ENCODE peak calls at places on chromosome 15, in five cellular contexts. P is neuronal stem cell, M is uterus, L is tibial nerve, N is ovary. G is an unnamed sample. For H3K4me1, H3K27me3 and H3K9me3, the result is how much of the 10 kb centered on the place peaks cover.

GRCh38 chr15:97995881-97996603 is 35.5 kb downstream of the ARRDC4 start:
- DNase-seq in P (no peak), M (peak), L (no peak), N (no peak), G (no peak)

GRCh38 chr15:57595011-57595866 is 3.5 kb downstream of the MYZAP start:
- DNase-seq in P (no peak), M (no peak), L (no peak), N (no peak), G (no peak)

GRCh38 chr15:35713733-35714132 is 167.8 kb upstream of the DPH6 start:
- DNase-seq in P (no peak), M (no peak), L (no peak), N (no peak), G (peak)

GRCh38 chr15:38683382-38684242 is 119.0 kb upstream of the RASGRP1 start:
- DNase-seq in P (peak), M (no peak), L (no peak), N (no peak), G (peak)

GRCh38 chr15:75070674-75071073 is 47.3 kb downstream of the PPCDC start:
- DNase-seq in P (no peak), M (no peak), L (no peak), N (no peak), G (peak)

GRCh38 chr15:39200586-39200985 is 380.3 kb upstream of the THBS1 start:
- DNase-seq in P (no peak), M (no peak), L (no peak), N (no peak), G (no peak)

GRCh38 chr15:71685420-71685993 is 124.8 kb upstream of the NR2E3 start:
- DNase-seq in P (no peak), M (no peak), L (no peak), N (no peak), G (no peak)

GRCh38 chr15:98900382-98900781 is 107.2 kb downstream of the PGPEP1L start:
- DNase-seq in P (no peak), M (no peak), L (no peak), N (no peak), G (peak)

GRCh38 chr15:65373163-65373651 is 4.6 kb downstream of the IGDCC3 start:
- DNase-seq in P (no peak), M (no peak), L (no peak), N (no peak), G (no peak)

GRCh38 chr15:39789736-39790135 is 7.1 kb upstream of the FSIP1 start:
- DNase-seq in P (no peak), M (no peak), L (no peak), N (no peak), G (no peak)

GRCh38 chr15:82852906-82853635 is 43.6 kb downstream of the WHAMM start:
- DNase-seq in P (no peak), M (no peak), L (no peak), N (no peak), G (no peak)

GRCh38 chr15:95300958-95301357 is 1029.5 kb upstream of the NR2F2 start:
- DNase-seq in P (no peak), M (no peak), L (no peak), N (no peak), G (peak)

GRCh38 chr15:71725215-71725955 is 85.0 kb upstream of the NR2E3 start:
- DNase-seq in P (no peak), M (no peak), L (no peak), N (no peak), G (no peak)

GRCh38 chr15:89138999-89139612 is 50.9 kb downstream of the ABHD2 start:
- DNase-seq in P (no peak), M (no peak), L (no peak), N (no peak), G (peak)

GRCh38 chr15:100525894-100526512 is 2.7 kb downstream of the CERS3 start:
- DNase-seq in P (no peak), M (peak), L (no peak), N (peak), G (no peak)

GRCh38 chr15:40063563-40064011 is 24.6 kb upstream of the SRP14 start:
- DNase-seq in P (no peak), M (no peak), L (no peak), N (peak), G (peak)

GRCh38 chr15:58146734-58147133 is 8.6 kb downstream of the AQP9 start:
- DNase-seq in P (no peak), M (no peak), L (no peak), N (no peak), G (no peak)

GRCh38 chr15:67076147-67076843 is 10.9 kb downstream of the SMAD3 start:
- DNase-seq in P (no peak), M (no peak), L (no peak), N (peak), G (peak)

GRCh38 chr15:34729886-34730285 is 24.9 kb downstream of the GJD2 start:
- DNase-seq in P (no peak), M (no peak), L (no peak), N (no peak), G (no peak)

DNA sequence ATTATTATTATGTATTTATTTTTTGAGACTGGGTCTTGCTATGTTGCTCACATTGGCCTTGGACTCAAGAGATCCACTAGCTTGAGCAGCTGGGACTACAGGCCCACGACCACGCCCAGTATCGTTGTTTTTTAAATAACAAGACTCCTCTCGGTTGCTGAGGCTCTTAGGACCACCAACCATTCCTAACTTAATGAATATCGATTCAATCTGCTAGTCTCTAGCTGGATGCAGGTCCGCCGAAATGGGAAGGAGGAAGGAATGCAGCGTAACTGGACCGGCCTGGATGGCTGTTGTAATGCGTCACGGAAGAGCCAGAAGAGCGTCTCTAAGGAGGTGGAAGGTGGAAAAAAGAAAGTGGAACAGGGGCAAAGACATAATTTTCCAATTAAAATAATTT is 1.7 kb downstream of the ANXA2 start:
- DNase-seq in P (no peak), M (no peak), L (no peak), N (no peak), G (peak)
- H3K4me1 ChIP-seq in P (under half), M (under half), L (under half), N (under half), G (half or more)

GRCh38 chr15:72859023-72859756 is 75.6 kb upstream of the ADPGK start:
- DNase-seq in P (no peak), M (no peak), L (no peak), N (no peak), G (no peak)

GRCh38 chr15:72857331-72858065 is 73.9 kb upstream of the ADPGK start:
- DNase-seq in P (no peak), M (no peak), L (no peak), N (no peak), G (no peak)

GRCh38 chr15:72856549-72857040 is 73.0 kb upstream of the ADPGK start:
- DNase-seq in P (no peak), M (no peak), L (no peak), N (no peak), G (peak)

GRCh38 chr15:72858205-72858604 is 74.6 kb upstream of the ADPGK start:
- DNase-seq in P (no peak), M (no peak), L (no peak), N (no peak), G (no peak)

GRCh38 chr15:72855791-72856190 is 72.2 kb upstream of the ADPGK start:
- DNase-seq in P (no peak), M (no peak), L (no peak), N (no peak), G (peak)
- H3K27me3 ChIP-seq in P (under half), M (under half), L (under half), N (under half), G (under half)

GRCh38 chr15:23670970-23671369 is 16.1 kb downstream of the NDN start:
- DNase-seq in P (no peak), M (no peak), L (no peak), N (no peak), G (no peak)
- H3K9me3 ChIP-seq in P (under half), M (under half), L (under half), N (under half), G (under half)

DNA sequence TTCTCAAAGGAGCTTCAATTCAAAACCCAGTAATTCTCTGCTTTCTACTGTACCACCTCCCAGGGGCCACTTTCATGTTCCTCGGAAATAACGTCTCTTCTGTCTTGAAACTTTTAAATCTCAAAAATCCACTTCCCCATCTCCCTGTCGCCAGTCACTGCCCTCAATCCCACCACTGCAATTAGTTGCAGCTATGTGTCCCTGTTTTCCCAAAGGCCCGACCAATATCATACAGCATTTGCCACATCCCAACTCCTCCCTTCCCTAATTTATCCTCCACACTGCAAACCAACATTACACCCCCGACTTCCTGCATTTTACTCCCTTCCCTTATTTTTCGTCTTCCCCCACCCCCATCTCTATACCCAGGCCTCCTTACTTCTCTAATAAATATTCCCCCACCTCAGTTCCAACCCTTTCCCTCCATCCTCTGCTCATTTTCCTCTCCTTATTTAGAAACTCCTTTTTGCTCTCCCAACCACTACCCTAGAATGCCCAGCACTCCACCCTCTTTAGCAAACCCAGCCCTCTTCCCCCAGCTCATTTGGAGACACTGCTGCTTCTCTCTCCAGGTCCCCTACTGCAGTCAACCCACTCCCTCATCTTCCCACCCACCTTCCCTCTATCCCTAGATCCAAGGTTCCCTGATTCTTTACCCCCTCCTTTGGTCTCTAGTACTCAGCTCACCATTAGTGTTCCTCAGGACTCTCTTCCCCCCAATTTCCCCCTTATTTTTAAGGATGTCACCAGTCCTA is 1.1 kb downstream of the NPTN start:
- DNase-seq in P (no peak), M (peak), L (no peak), N (no peak), G (peak)
- H3K4me1 ChIP-seq in P (under half), M (under half), L (under half), N (under half), G (half or more)

GRCh38 chr15:92393994-92394326 is 279 bp downstream of the ST8SIA2 start:
- DNase-seq in P (peak), M (no peak), L (no peak), N (no peak), G (peak)

GRCh38 chr15:92393287-92393993 is at the start of gene ST8SIA2:
- DNase-seq in P (peak), M (no peak), L (no peak), N (no peak), G (peak)

GRCh38 chr15:92391640-92392039 is 2.0 kb upstream of the ST8SIA2 start:
- DNase-seq in P (no peak), M (no peak), L (no peak), N (no peak), G (no peak)

GRCh38 chr15:92392462-92392861 is 1.2 kb upstream of the ST8SIA2 start:
- DNase-seq in P (peak), M (no peak), L (no peak), N (no peak), G (no peak)

DNA sequence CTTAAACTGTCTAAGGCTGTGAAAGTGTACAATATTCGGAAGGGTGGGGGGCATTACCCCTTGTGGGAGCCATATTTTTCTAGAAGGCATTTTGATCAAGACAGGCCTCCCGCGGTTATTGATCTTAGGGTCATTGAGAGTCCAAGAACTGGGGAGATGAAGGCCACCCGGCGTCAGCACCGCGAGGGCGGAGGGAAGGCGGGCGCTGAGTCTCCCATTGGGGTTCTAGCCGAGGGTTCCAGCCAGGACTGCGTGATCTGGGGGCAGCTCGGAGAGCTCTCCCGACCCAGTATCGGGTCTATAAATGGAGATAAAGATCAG is 755 bp upstream of the ST8SIA2 start:
- DNase-seq in P (no peak), M (no peak), L (no peak), N (no peak), G (no peak)
- H3K27me3 ChIP-seq in P (under half), M (under half), L (under half), N (under half), G (half or more)

GRCh38 chr15:77171568-77171967 is 100.7 kb upstream of the TSPAN3 start:
- DNase-seq in P (no peak), M (no peak), L (no peak), N (no peak), G (no peak)
- H3K9me3 ChIP-seq in P (under half), M (under half), L (under half), N (under half), G (under half)

GRCh38 chr15:60390231-60390630 is 7.6 kb downstream of the ANXA2 start:
- DNase-seq in P (no peak), M (no peak), L (no peak), N (no peak), G (no peak)
- H3K4me1 ChIP-seq in P (under half), M (under half), L (under half), N (under half), G (half or more)

GRCh38 chr15:52787123-52787503 is 3.0 kb downstream of the ONECUT1 start:
- DNase-seq in P (no peak), M (no peak), L (no peak), N (no peak), G (no peak)

GRCh38 chr15:52785672-52786406 is 4.3 kb downstream of the ONECUT1 start:
- DNase-seq in P (peak), M (no peak), L (no peak), N (no peak), G (no peak)

GRCh38 chr15:52784799-52785671 is 5.1 kb downstream of the ONECUT1 start:
- DNase-seq in P (peak), M (no peak), L (no peak), N (no peak), G (no peak)

GRCh38 chr15:52787549-52788098 is 2.5 kb downstream of the ONECUT1 start:
- DNase-seq in P (no peak), M (no peak), L (no peak), N (no peak), G (no peak)

DNA sequence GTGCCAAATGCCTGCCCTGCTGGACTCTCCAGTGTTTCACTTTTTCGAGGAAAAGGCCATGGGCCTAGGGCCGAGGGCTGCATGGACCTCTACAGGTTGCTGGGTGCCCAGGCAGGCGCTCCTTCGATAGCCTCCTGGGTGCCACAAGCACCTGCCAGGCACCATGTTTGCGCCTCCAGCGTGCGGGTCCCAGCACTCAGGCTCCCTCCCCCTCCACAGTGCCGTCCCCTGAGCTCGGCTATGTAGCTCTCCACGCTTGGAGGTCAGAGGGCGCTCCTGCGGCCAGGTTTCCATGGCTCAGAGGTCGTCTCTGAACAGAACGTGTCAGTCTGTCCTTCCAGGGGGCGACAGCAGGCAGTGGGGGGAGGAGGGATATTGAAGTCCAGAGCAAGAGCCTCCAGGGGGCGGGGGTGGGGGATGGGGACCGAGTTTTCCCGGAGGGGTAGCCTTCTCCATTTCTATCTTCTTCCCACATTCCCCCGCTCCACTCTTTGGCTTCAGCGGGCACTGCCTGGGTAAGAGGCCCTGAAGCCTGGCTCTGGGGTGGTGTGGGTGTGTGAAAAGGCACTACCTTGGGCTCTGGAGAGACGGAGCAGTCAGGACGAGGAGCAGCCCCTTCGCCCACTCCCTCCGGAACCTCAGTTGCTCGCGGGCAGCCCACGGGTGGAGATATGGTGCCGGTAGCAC is 3.6 kb downstream of the ONECUT1 start:
- DNase-seq in P (peak), M (no peak), L (no peak), N (no peak), G (no peak)
- H3K27me3 ChIP-seq in P (half or more), M (under half), L (under half), N (under half), G (half or more)

GRCh38 chr15:25060996-25061620 is 106.3 kb downstream of the SNRPN start:
- DNase-seq in P (no peak), M (peak), L (no peak), N (no peak), G (no peak)

GRCh38 chr15:25061808-25062550 is 107.2 kb downstream of the SNRPN start:
- DNase-seq in P (no peak), M (peak), L (no peak), N (no peak), G (peak)

GRCh38 chr15:25060472-25060803 is 105.7 kb downstream of the SNRPN start:
- DNase-seq in P (no peak), M (peak), L (no peak), N (no peak), G (peak)

GRCh38 chr15:25065286-25065685 is 110.5 kb downstream of the SNRPN start:
- DNase-seq in P (no peak), M (no peak), L (no peak), N (no peak), G (no peak)

GRCh38 chr15:25062551-25063430 is 108.0 kb downstream of the SNRPN start:
- DNase-seq in P (no peak), M (peak), L (no peak), N (no peak), G (no peak)
- H3K9me3 ChIP-seq in P (half or more), M (under half), L (half or more), N (half or more), G (half or more)

G was measured in SJSA1.